ENCODE peak calls at places on chromosomes 12 and 14, in five cellular contexts. B is NB4, F is uterus, G is A549, P is breast epithelium. Q is an unnamed sample.

GRCh38 chr12:43352001-43352400 is 200.0 kb downstream of the ADAMTS20 start:
- DNase-seq in B (no peak), F (no peak), G (no peak), P (no peak), Q (no peak)

GRCh38 chr14:69848903-69849391 is 30.3 kb upstream of the SMOC1 start:
- DNase-seq in B (no peak), F (no peak), G (no peak), P (no peak), Q (no peak)

GRCh38 chr14:37474191-37474590 is 120.9 kb downstream of the FOXA1 start:
- DNase-seq in B (no peak), F (no peak), G (no peak), P (no peak), Q (no peak)

GRCh38 chr12:50201987-50202521 is 34.9 kb upstream of the CERS5 start:
- DNase-seq in B (no peak), F (no peak), G (peak), P (no peak), Q (no peak)

GRCh38 chr12:61993734-61994345 is 266.4 kb upstream of the USP15 start:
- DNase-seq in B (peak), F (no peak), G (peak), P (no peak), Q (no peak)

GRCh38 chr12:105492591-105492990 is 162.1 kb downstream of the C12orf75 start:
- DNase-seq in B (no peak), F (no peak), G (no peak), P (no peak), Q (no peak)

GRCh38 chr14:50335989-50336391 is 23.9 kb downstream of the DMAC2L start:
- DNase-seq in B (peak), F (peak), G (no peak), P (no peak), Q (no peak)

GRCh38 chr14:51651388-51652167 is at the start of gene FRMD6:
- DNase-seq in B (peak), F (peak), G (peak), P (peak), Q (peak)

GRCh38 chr14:34203271-34203722 is 252.4 kb upstream of the EGLN3 start:
- DNase-seq in B (peak), F (no peak), G (peak), P (no peak), Q (no peak)

GRCh38 chr12:94710933-94711332 is 60.6 kb upstream of the TMCC3 start:
- DNase-seq in B (peak), F (no peak), G (peak), P (no peak), Q (no peak)

GRCh38 chr12:46676797-46677520 is 148.8 kb downstream of the SLC38A4 start:
- DNase-seq in B (no peak), F (no peak), G (no peak), P (no peak), Q (no peak)

GRCh38 chr14:73752297-73752992 is 38.3 kb upstream of the PNMA1 start:
- DNase-seq in B (peak), F (peak), G (peak), P (peak), Q (peak)

GRCh38 chr12:89895101-89895500 is 186.5 kb upstream of the ATP2B1 start:
- DNase-seq in B (no peak), F (no peak), G (no peak), P (no peak), Q (no peak)

GRCh38 chr12:46446645-46447044 is 74.1 kb upstream of the SLC38A2 start:
- DNase-seq in B (no peak), F (no peak), G (no peak), P (no peak), Q (no peak)

GRCh38 chr12:131117438-131118245 is 163.9 kb downstream of the ADGRD1 start:
- DNase-seq in B (no peak), F (no peak), G (no peak), P (no peak), Q (peak)

GRCh38 chr14:65432361-65432948 is 19.9 kb downstream of the FUT8 start:
- DNase-seq in B (no peak), F (no peak), G (no peak), P (no peak), Q (no peak)

GRCh38 chr12:24954261-24954660 is 5.4 kb upstream of the BCAT1 start:
- DNase-seq in B (no peak), F (no peak), G (no peak), P (no peak), Q (no peak)

GRCh38 chr14:37596790-37597189 is 1.4 kb downstream of the TTC6 start:
- DNase-seq in B (no peak), F (no peak), G (no peak), P (no peak), Q (no peak)

GRCh38 chr14:105226198-105226597 is 22.1 kb upstream of the BTBD6 start:
- DNase-seq in B (no peak), F (no peak), G (no peak), P (no peak), Q (no peak)

DNA sequence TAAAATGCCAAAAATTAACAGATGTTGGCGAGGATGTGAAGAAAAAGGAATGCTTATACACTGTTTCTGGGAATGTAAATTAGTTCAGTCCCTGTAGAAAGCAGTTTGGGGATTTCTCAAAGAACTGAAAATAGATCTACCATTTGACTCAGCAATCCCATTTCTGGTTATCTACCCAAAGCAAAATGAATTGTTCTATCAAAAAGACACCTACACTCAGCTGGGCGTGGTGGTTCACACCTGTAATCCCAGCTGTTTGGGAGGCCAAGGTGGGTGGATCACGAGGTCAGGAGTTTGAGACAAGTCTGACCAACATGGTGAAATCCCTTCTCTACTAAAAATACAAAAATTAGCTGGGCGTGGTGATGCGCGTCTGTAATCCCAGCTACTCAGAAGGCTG is 279.3 kb upstream of the PDE3A start:
- DNase-seq in B (no peak), F (no peak), G (no peak), P (no peak), Q (no peak)
- TF ChIP-seq POLR2A in B (no peak), F (no peak), G (no peak), P (no peak), Q (no peak)

GRCh38 chr12:95789126-95790024 is 1.2 kb downstream of the NTN4 start:
- DNase-seq in B (no peak), F (peak), G (peak), P (no peak), Q (no peak)
- TF ChIP-seq POLR2A in B (no peak), F (no peak), G (peak), P (no peak), Q (no peak)

GRCh38 chr12:57430117-57430930 is 519 bp downstream of the R3HDM2 start:
- DNase-seq in B (no peak), F (no peak), G (no peak), P (no peak), Q (peak)

GRCh38 chr12:57428965-57429364 is 1.9 kb downstream of the R3HDM2 start:
- DNase-seq in B (no peak), F (no peak), G (no peak), P (no peak), Q (no peak)

GRCh38 chr12:57433370-57433769 is 1.2 kb upstream of the INHBC start:
- DNase-seq in B (no peak), F (no peak), G (no peak), P (no peak), Q (no peak)

GRCh38 chr12:57429473-57430116 is 1.2 kb downstream of the R3HDM2 start:
- DNase-seq in B (peak), F (no peak), G (peak), P (no peak), Q (no peak)

GRCh38 chr12:57430931-57431566 is at the start of gene R3HDM2:
- DNase-seq in B (peak), F (peak), G (peak), P (peak), Q (peak)
- TF ChIP-seq POLR2A in B (peak), F (peak), G (peak), P (peak), Q (no peak)

GRCh38 chr12:25958254-25959068 is at the start of gene RASSF8:
- DNase-seq in B (peak), F (peak), G (peak), P (peak), Q (peak)
- TF ChIP-seq POLR2A in B (peak), F (peak), G (peak), P (no peak), Q (no peak)

Q was measured in lower leg skin.